ENCODE peak calls at places on chromosomes 5 and 9, in six cellular contexts. S is activated gamma-delta T cell treated with Interleukin-2 at 50 U/mL for 16 hours, K is skeletal muscle cell, Y is WTC11, V is fibroblast of the conjunctiva, M is NCI-H2029 treated with DMSO at 0.1 percent for 48 hours. L is an unnamed sample.

GRCh38 chr9:68974901-68975300 is 39.0 kb downstream of the PRKACG start:
- DNase-seq in S (no peak), K (no peak), Y (no peak), V (no peak), M (no peak), L (no peak)

GRCh38 chr5:74017112-74017511 is 391.1 kb downstream of the ARHGEF28 start:
- DNase-seq in S (no peak), K (no peak), Y (no peak), V (no peak), M (peak), L (no peak)

GRCh38 chr5:56951131-56951945 is 585 bp downstream of the MIER3 start:
- DNase-seq in S (peak), K (no peak), Y (peak), V (no peak), M (no peak), L (peak)

GRCh38 chr5:56169281-56169680 is 63.8 kb downstream of the ANKRD55 start:
- DNase-seq in S (no peak), K (no peak), Y (no peak), V (no peak), M (no peak), L (no peak)

GRCh38 chr5:73131711-73132428 is 11.5 kb downstream of the TMEM171 start:
- DNase-seq in S (no peak), K (no peak), Y (no peak), V (no peak), M (no peak), L (no peak)

GRCh38 chr9:113992276-113992951 is 85.7 kb downstream of the AMBP start:
- DNase-seq in S (no peak), K (no peak), Y (no peak), V (no peak), M (peak), L (peak)

GRCh38 chr9:108622467-108622866 is 233.3 kb downstream of the ACTL7B start:
- DNase-seq in S (no peak), K (no peak), Y (no peak), V (no peak), M (no peak), L (no peak)

GRCh38 chr9:137430723-137431415 is 7.7 kb downstream of the NOXA1 start:
- DNase-seq in S (no peak), K (no peak), Y (no peak), V (no peak), M (no peak), L (no peak)

GRCh38 chr5:142726188-142726731 is 40.4 kb upstream of the FGF1 start:
- DNase-seq in S (no peak), K (peak), Y (no peak), V (peak), M (no peak), L (no peak)

GRCh38 chr9:116096853-116097252 is 56.7 kb upstream of the PAPPA start:
- DNase-seq in S (no peak), K (no peak), Y (peak), V (no peak), M (no peak), L (no peak)

GRCh38 chr9:28624771-28625170 is 1051.5 kb upstream of the C9orf72 start:
- DNase-seq in S (no peak), K (no peak), Y (no peak), V (no peak), M (no peak), L (no peak)

GRCh38 chr5:675111-675875 is 17.9 kb downstream of the TPPP start:
- DNase-seq in S (no peak), K (no peak), Y (no peak), V (no peak), M (no peak), L (no peak)

GRCh38 chr9:126692759-126693427 is 79.2 kb downstream of the LMX1B start:
- DNase-seq in S (no peak), K (no peak), Y (peak), V (no peak), M (no peak), L (no peak)

GRCh38 chr5:92885950-92886349 is 695.1 kb downstream of the NR2F1-AS1 start:
- DNase-seq in S (no peak), K (no peak), Y (peak), V (no peak), M (no peak), L (no peak)

GRCh38 chr5:179112469-179113142 is 52.4 kb downstream of the ZNF354C start:
- DNase-seq in S (no peak), K (no peak), Y (no peak), V (no peak), M (no peak), L (no peak)

GRCh38 chr5:127517110-127517479 is 345 bp upstream of the PRRC1 start:
- DNase-seq in S (no peak), K (no peak), Y (no peak), V (no peak), M (peak), L (no peak)

GRCh38 chr9:127154390-127155191 is 32.2 kb upstream of the ANGPTL2 start:
- DNase-seq in S (no peak), K (peak), Y (no peak), V (peak), M (peak), L (peak)

GRCh38 chr9:19298601-19299000 is 68.1 kb downstream of the DENND4C start:
- DNase-seq in S (no peak), K (no peak), Y (no peak), V (no peak), M (no peak), L (no peak)

GRCh38 chr5:91318727-91319126 is 64.4 kb downstream of the ARRDC3 start:
- DNase-seq in S (no peak), K (no peak), Y (no peak), V (no peak), M (no peak), L (no peak)

GRCh38 chr9:126591083-126591482 is 22.6 kb upstream of the LMX1B start:
- DNase-seq in S (no peak), K (no peak), Y (no peak), V (no peak), M (no peak), L (no peak)

GRCh38 chr9:68780377-68780707 is 75.3 kb downstream of the PIP5K1B start:
- DNase-seq in S (no peak), K (no peak), Y (no peak), V (no peak), M (peak), L (no peak)

GRCh38 chr5:2178071-2178477 is 295.3 kb upstream of the IRX4 start:
- DNase-seq in S (no peak), K (no peak), Y (no peak), V (no peak), M (no peak), L (no peak)

GRCh38 chr9:96638606-96639364 is 16.3 kb downstream of the PRXL2C start:
- DNase-seq in S (no peak), K (no peak), Y (peak), V (no peak), M (no peak), L (no peak)

GRCh38 chr9:14554866-14555265 is 138.4 kb downstream of the ZDHHC21 start:
- DNase-seq in S (no peak), K (peak), Y (no peak), V (no peak), M (no peak), L (no peak)

GRCh38 chr5:174311531-174312269 is 266.2 kb downstream of the NSG2 start:
- DNase-seq in S (peak), K (no peak), Y (peak), V (no peak), M (peak), L (peak)

GRCh38 chr5:96431376-96432244 is 1.4 kb downstream of the PCSK1 start:
- DNase-seq in S (no peak), K (peak), Y (peak), V (peak), M (peak), L (no peak)

GRCh38 chr9:109401169-109401989 is 80.5 kb upstream of the EPB41L4B start:
- DNase-seq in S (no peak), K (no peak), Y (peak), V (peak), M (no peak), L (peak)

GRCh38 chr5:155087036-155087435 is 73.5 kb downstream of the KIF4B start:
- DNase-seq in S (no peak), K (no peak), Y (no peak), V (no peak), M (no peak), L (no peak)

GRCh38 chr5:116371431-116371830 is 203.2 kb downstream of the SEMA6A start:
- DNase-seq in S (no peak), K (no peak), Y (no peak), V (no peak), M (no peak), L (no peak)

GRCh38 chr9:82062245-82062644 is 73.7 kb downstream of the SPATA31D1 start:
- DNase-seq in S (no peak), K (no peak), Y (no peak), V (no peak), M (no peak), L (no peak)

GRCh38 chr5:40762716-40763115 is 7.0 kb upstream of the TTC33 start:
- DNase-seq in S (no peak), K (no peak), Y (no peak), V (no peak), M (no peak), L (no peak)

GRCh38 chr5:54310433-54311177 is at the start of gene ARL15:
- DNase-seq in S (peak), K (peak), Y (peak), V (peak), M (peak), L (peak)

GRCh38 chr5:126799780-126800179 is 22.8 kb downstream of the LMNB1 start:
- DNase-seq in S (no peak), K (no peak), Y (no peak), V (no peak), M (no peak), L (no peak)

GRCh38 chr9:127946728-127947127 is 9.1 kb upstream of the DPM2 start:
- DNase-seq in S (no peak), K (no peak), Y (no peak), V (no peak), M (no peak), L (no peak)

L was measured in head of caudate nucleus.